ENCODE peak calls at places on chromosomes 16 and 17, in four cellular contexts. M is transverse colon, A is uterus, N is HFF-Myc. G is an unnamed sample.

GRCh38 chr16:25270577-25270976 is 12.9 kb upstream of the ZKSCAN2 start:
- DNase-seq in M (no peak), A (no peak), N (peak), G (no peak)

GRCh38 chr16:72367841-72368240 is 195.9 kb upstream of the PMFBP1 start:
- DNase-seq in M (no peak), A (no peak), N (peak), G (no peak)

GRCh38 chr17:10798332-10798749 is 5.6 kb downstream of the TMEM238L start:
- DNase-seq in M (peak), A (no peak), N (no peak), G (no peak)

GRCh38 chr17:48048321-48049140 is at the start of gene NFE2L1:
- DNase-seq in M (peak), A (peak), N (peak), G (no peak)

GRCh38 chr17:56594528-56595418 is 1.3 kb downstream of the NOG start:
- DNase-seq in M (no peak), A (no peak), N (no peak), G (no peak)

GRCh38 chr16:73058221-73058615 is 10.3 kb upstream of the ZFHX3 start:
- DNase-seq in M (peak), A (no peak), N (no peak), G (no peak)

GRCh38 chr16:1363501-1364041 is 11.8 kb downstream of the GNPTG start:
- DNase-seq in M (peak), A (no peak), N (no peak), G (no peak)

GRCh38 chr17:53234138-53234537 is 588.6 kb upstream of the KIF2B start:
- DNase-seq in M (no peak), A (no peak), N (no peak), G (no peak)

GRCh38 chr16:81158964-81159363 is 62.8 kb upstream of the GCSH start:
- DNase-seq in M (no peak), A (no peak), N (no peak), G (no peak)

GRCh38 chr17:39551879-39552278 is 55.8 kb downstream of the NEUROD2 start:
- DNase-seq in M (no peak), A (no peak), N (no peak), G (no peak)

GRCh38 chr16:84091460-84091859 is 25.3 kb downstream of the MBTPS1 start:
- DNase-seq in M (no peak), A (no peak), N (no peak), G (no peak)

GRCh38 chr17:37791434-37791833 is 46.6 kb upstream of the HNF1B start:
- DNase-seq in M (peak), A (no peak), N (no peak), G (peak)

GRCh38 chr16:76201385-76201784 is 75.8 kb upstream of the CNTNAP4 start:
- DNase-seq in M (no peak), A (no peak), N (no peak), G (no peak)

GRCh38 chr17:82346342-82347300 is 12.4 kb upstream of the TEX19 start:
- DNase-seq in M (no peak), A (no peak), N (no peak), G (no peak)

GRCh38 chr16:63617047-63617989 is 1504.5 kb downstream of the CDH11 start:
- DNase-seq in M (no peak), A (no peak), N (no peak), G (no peak)

GRCh38 chr17:10875984-10876555 is 38.2 kb upstream of the PIRT start:
- DNase-seq in M (peak), A (peak), N (no peak), G (no peak)

GRCh38 chr17:75722542-75723095 is 1.4 kb downstream of the ITGB4 start:
- DNase-seq in M (no peak), A (no peak), N (no peak), G (no peak)

GRCh38 chr17:75722076-75722475 is 817 bp downstream of the ITGB4 start:
- DNase-seq in M (peak), A (no peak), N (no peak), G (no peak)

GRCh38 chr17:75720656-75721462 is at the start of gene ITGB4:
- DNase-seq in M (peak), A (no peak), N (no peak), G (no peak)

GRCh38 chr17:75719732-75720131 is 1.5 kb upstream of the ITGB4 start:
- DNase-seq in M (no peak), A (no peak), N (no peak), G (no peak)

DNA sequence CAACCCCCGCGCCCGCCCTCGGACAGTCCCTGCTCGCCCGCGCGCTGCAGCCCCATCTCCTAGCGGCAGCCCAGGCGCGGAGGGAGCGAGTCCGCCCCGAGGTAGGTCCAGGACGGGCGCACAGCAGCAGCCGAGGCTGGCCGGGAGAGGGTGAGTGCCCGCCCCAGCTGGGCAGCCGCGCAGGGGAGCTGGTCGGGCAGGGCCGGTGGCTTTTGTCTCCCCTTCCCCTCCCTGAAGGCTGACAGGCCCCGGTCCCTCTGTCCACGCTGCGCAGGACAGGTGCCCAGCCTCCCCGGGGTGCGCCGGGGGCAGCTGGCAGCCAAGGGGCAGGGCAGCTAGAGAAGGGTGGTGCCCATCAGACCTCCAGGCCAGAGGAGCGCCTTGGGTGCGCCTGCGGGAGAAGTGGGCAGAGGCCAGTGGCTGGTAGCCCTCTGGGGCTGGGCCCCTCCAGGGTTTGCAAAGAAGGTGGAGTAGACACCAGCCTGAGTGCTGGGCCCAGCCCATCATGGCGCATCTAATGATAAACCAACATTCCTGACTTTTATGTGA is 278 bp downstream of the ITGB4 start:
- DNase-seq in M (peak), A (no peak), N (no peak), G (no peak)
- TF ChIP-seq CTCF in M (no peak), A (no peak), N (no peak), G (no peak)

DNA sequence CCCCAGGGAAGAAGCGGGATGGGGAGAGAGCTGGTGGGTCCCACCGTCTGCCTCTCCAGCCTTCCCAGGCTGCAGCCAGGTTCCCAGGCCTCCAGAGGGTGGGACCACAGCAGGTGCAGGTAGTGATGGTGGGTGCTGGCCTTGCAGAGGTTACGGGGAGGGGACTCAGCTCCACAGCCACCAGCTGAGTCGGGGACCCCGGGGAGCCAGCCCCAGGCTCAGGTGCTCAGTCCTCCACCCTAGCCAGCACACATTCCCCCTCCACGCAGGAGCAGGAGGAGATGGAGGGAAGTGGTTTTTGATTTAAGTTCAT is 5.0 kb downstream of the TP53I13 start:
- DNase-seq in M (no peak), A (no peak), N (no peak), G (no peak)
- H3K4me3 ChIP-seq in M (no peak), A (no peak), N (no peak), G (no peak)

GRCh38 chr17:40883031-40883430 is 2.0 kb downstream of the KRT20 start:
- DNase-seq in M (no peak), A (no peak), N (no peak), G (no peak)

GRCh38 chr17:40886090-40886489 is 1.0 kb upstream of the KRT20 start:
- DNase-seq in M (no peak), A (no peak), N (peak), G (no peak)

GRCh38 chr17:40883960-40884359 is 1.1 kb downstream of the KRT20 start:
- DNase-seq in M (no peak), A (no peak), N (no peak), G (no peak)

GRCh38 chr17:40888321-40888720 is 3.3 kb upstream of the KRT20 start:
- DNase-seq in M (no peak), A (no peak), N (no peak), G (no peak)

GRCh38 chr17:40884708-40885512 is at the start of gene KRT20:
- DNase-seq in M (peak), A (no peak), N (no peak), G (no peak)
- TF ChIP-seq CTCF in M (peak), A (no peak), N (peak), G (no peak)

DNA sequence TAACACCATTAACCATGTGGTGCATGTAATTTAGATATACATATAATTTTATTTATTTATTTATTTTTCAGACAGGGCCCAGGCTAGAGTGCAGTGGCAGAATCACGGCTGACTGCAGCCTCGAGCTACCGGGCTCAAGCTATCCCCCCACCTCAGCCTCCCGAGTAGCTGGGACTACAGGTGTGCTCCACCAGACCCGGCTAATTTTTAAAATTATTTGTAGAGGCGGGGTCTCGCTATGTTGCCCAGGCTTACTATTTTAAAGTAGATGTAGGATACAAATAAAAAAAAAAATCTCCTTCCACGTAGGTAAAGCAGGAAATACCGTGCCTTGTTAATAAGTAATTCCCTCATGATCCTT is 446 bp upstream of the COQ7 start:
- DNase-seq in M (no peak), A (no peak), N (no peak), G (no peak)
- H3K4me3 ChIP-seq in M (peak), A (peak), N (peak), G (peak)

DNA sequence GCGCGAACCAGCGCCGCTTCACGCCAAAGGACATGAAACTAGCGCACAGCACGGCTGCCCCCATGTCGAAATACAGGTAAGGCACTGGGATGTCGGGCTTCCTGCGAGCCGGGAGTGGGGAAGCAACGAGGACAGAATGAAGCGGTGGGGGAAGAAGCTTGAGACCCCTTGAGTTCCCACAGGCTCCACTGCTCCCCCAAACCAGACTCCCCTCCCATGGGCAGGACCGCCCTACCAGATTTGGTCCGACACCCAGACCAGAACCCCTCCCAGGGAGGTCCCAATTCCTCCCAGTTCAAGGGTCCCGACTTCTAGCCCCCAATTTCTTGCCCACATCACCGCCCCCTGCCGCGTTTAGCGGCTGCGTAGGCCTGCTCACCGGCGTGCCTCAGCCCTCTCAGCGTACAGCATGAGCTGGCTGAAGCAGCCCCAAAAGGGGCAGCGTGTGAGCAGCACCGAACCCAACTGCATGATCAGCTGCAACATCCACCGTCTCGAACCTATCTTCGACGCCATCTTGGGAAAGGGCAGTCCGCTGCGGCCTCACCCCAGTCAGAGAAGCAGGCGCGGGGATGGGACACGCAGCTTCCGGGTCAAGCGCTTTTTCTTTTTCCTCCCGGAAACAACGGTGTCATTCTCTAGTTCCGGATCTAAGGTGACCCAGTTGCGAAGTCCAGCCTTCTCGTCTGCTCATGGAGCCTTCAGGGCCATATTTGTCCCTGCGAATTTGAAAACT is at the start of gene TMEM101:
- DNase-seq in M (peak), A (peak), N (peak), G (peak)
- TF ChIP-seq CTCF in M (no peak), A (no peak), N (no peak), G (no peak)

DNA sequence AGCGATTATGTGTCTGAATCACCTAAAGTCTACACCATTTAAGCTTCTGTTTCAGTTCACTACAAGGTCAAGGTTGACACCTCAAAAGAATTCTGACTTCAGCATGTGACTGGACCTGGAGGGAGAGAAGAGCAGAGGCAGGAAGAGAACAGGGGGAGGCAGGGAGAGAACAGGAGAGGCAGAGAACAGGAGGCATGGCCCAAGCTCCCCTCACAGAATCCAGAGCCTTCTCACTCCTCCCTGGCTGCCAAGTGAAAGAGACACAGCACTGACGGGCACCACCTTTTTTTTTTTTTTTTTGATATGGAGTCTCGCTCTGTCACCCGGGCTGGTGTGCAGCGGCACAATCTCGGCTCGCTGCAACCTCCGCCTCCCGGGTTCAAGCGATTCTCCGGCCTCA is 11.4 kb downstream of the GGA2 start:
- DNase-seq in M (no peak), A (no peak), N (no peak), G (no peak)
- H3K4me3 ChIP-seq in M (no peak), A (no peak), N (no peak), G (no peak)

GRCh38 chr16:11964761-11965539 is at the start of gene TNFRSF17:
- DNase-seq in M (peak), A (no peak), N (no peak), G (no peak)
- TF ChIP-seq CTCF in M (no peak), A (no peak), N (no peak), G (no peak)

DNA sequence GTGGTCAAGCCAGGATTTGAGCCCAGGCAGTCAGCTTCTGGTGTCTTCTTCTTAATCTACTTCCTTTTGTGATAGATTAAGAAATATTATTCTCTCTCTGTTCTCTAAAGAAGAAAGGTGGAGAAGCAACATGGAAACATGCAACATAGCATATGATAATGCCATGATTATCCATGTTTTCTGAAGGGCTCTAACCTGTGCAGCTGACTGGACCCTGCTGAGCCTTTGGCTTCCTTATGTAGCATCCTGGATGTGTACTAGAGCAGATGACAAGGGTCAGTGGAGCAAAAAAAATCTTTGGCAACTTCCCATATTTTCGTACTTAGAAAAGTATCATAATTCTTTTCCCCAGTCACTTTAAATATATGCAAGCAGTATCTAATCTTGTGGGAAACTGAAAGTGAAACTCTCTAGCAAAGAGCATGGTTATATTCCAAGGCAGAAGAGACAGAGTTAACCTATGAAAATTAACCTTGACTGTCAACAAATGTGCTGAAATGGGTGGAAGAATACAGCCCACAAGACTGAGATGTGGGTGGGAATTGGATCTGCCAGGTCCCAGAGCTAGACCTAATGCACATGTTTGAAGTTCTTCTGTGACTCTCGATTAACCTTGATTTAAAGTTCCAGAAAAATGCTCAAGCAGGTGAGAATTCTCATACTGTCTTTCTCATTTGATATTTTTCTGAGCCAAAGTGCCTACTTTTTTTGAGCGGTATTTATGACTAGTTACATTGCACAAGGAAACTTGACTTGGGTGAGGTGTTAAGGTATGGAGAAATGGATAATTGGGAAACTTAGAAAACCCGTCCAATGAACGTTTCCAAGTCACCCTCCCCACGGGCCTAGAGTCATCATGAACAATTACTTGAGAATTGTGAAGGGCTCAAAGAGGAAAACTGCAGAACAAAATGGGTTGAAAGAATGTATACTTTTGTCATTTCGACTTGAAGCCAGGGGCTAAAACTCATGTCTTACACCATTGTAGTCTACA is 248.6 kb downstream of the FTO start:
- DNase-seq in M (no peak), A (no peak), N (peak), G (no peak)
- H3K4me3 ChIP-seq in M (no peak), A (no peak), N (no peak), G (no peak)